ENCODE peak calls at places on chromosomes 16 and 17, in six cellular contexts. One of them, this sample, is unnamed.

GRCh38 chr17:40027614-40028012 is 12.4 kb downstream of the CSF3 start:
- DNase-seq in LoVo: no peak
- DNase-seq in HCEC 1CT: no peak
- DNase-seq in transverse colon: no peak
- DNase-seq in central memory CD4-positive, alpha-beta T cell: no peak
- DNase-seq in NCI-H524: no peak
- DNase-seq in this sample: no peak

GRCh38 chr16:67406111-67406593 is 10.1 kb downstream of the ZDHHC1 start:
- DNase-seq in transverse colon: no peak
- DNase-seq in HCEC 1CT: no peak
- DNase-seq in NCI-H524: no peak
- DNase-seq in LoVo: no peak
- DNase-seq in central memory CD4-positive, alpha-beta T cell: no peak
- DNase-seq in this sample: peak; percentile 18

GRCh38 chr16:26816885-26817571 is 249.7 kb upstream of the C16orf82 start:
- DNase-seq in transverse colon: no peak
- DNase-seq in LoVo: peak; percentile 1
- DNase-seq in NCI-H524: no peak
- DNase-seq in HCEC 1CT: peak; percentile 83
- DNase-seq in central memory CD4-positive, alpha-beta T cell: no peak
- DNase-seq in this sample: peak; percentile 36

GRCh38 chr17:8153957-8154607 is 1.9 kb upstream of the PER1 start:
- DNase-seq in HCEC 1CT: peak; percentile 96
- DNase-seq in LoVo: peak; percentile 98
- DNase-seq in central memory CD4-positive, alpha-beta T cell: peak; percentile 95
- DNase-seq in NCI-H524: peak; percentile 66
- DNase-seq in transverse colon: peak; percentile 99
- DNase-seq in this sample: peak; percentile 99

GRCh38 chr17:49106366-49107210 is 26.0 kb upstream of the B4GALNT2 start:
- DNase-seq in LoVo: no peak
- DNase-seq in HCEC 1CT: peak; percentile 7
- DNase-seq in central memory CD4-positive, alpha-beta T cell: no peak
- DNase-seq in NCI-H524: no peak
- DNase-seq in transverse colon: no peak
- DNase-seq in this sample: peak; percentile 57

GRCh38 chr17:266701-267656 is 85.5 kb upstream of the DOC2B start:
- DNase-seq in NCI-H524: no peak
- DNase-seq in central memory CD4-positive, alpha-beta T cell: no peak
- DNase-seq in HCEC 1CT: no peak
- DNase-seq in LoVo: no peak
- DNase-seq in transverse colon: peak; percentile 6
- DNase-seq in this sample: peak; percentile 4

GRCh38 chr17:5870231-5870953 is 199.8 kb upstream of the WSCD1 start:
- DNase-seq in LoVo: no peak
- DNase-seq in NCI-H524: no peak
- DNase-seq in transverse colon: no peak
- DNase-seq in HCEC 1CT: peak; percentile 2
- DNase-seq in central memory CD4-positive, alpha-beta T cell: no peak
- DNase-seq in this sample: no peak

GRCh38 chr17:50596191-50597037 is 35.9 kb downstream of the CACNA1G start:
- DNase-seq in NCI-H524: no peak
- DNase-seq in central memory CD4-positive, alpha-beta T cell: no peak
- DNase-seq in transverse colon: peak; percentile 21
- DNase-seq in LoVo: peak; percentile 5
- DNase-seq in HCEC 1CT: no peak
- DNase-seq in this sample: no peak

GRCh38 chr16:8959921-8960787 is 3.6 kb downstream of the USP7 start:
- DNase-seq in LoVo: no peak
- DNase-seq in NCI-H524: no peak
- DNase-seq in HCEC 1CT: peak; percentile 16
- DNase-seq in central memory CD4-positive, alpha-beta T cell: peak; percentile 39
- DNase-seq in transverse colon: no peak
- DNase-seq in this sample: no peak